ENCODE peak calls at places on chromosomes 12 and 14, in four cellular contexts. K is upper lobe of left lung, P is HCT116, R is body of pancreas. D is an unnamed sample.

GRCh38 chr12:25319233-25319984 is 68.7 kb upstream of the KRAS start:
- ATAC-seq in K (no peak), P (no peak), R (no peak), D (no peak)

GRCh38 chr14:52153939-52154338 is 85.1 kb upstream of the NID2 start:
- ATAC-seq in K (no peak), P (no peak), R (no peak), D (no peak)

GRCh38 chr14:93054006-93054405 is 61.7 kb downstream of the ITPK1 start:
- ATAC-seq in K (no peak), P (no peak), R (no peak), D (no peak)

GRCh38 chr14:105748204-105748578 is 221.8 kb downstream of the TMEM121 start:
- ATAC-seq in K (peak; percentile 78), P (peak; percentile 73), R (peak; percentile 60), D (peak; percentile 58)

GRCh38 chr12:37543966-37544668 is 772.5 kb upstream of the ALG10B start:
- ATAC-seq in K (no peak), P (no peak), R (no peak), D (no peak)

GRCh38 chr12:73817161-73817560 is 720.5 kb upstream of the ATXN7L3B start:
- ATAC-seq in K (no peak), P (no peak), R (no peak), D (no peak)

GRCh38 chr14:74176404-74176788 is 62.9 kb upstream of the VSX2 start:
- ATAC-seq in K (no peak), P (no peak), R (no peak), D (no peak)

GRCh38 chr14:63496837-63497400 is 46.3 kb downstream of the PPP2R5E start:
- ATAC-seq in K (no peak), P (no peak), R (peak; percentile 62), D (no peak)

GRCh38 chr14:92603309-92604257 is 90.0 kb downstream of the RIN3 start:
- ATAC-seq in K (peak; percentile 25), P (peak; percentile 55), R (no peak), D (peak; percentile 76)

GRCh38 chr14:34063042-34063441 is 112.2 kb upstream of the EGLN3 start:
- ATAC-seq in K (no peak), P (no peak), R (no peak), D (no peak)

GRCh38 chr12:113252494-113252893 is 31.2 kb downstream of the TPCN1 start:
- ATAC-seq in K (no peak), P (no peak), R (no peak), D (no peak)

GRCh38 chr14:75518625-75519024 is 3.6 kb upstream of the BATF start:
- ATAC-seq in K (no peak), P (peak; percentile 81), R (no peak), D (no peak)

GRCh38 chr12:57724003-57724935 is 14.3 kb downstream of the AGAP2 start:
- ATAC-seq in K (no peak), P (no peak), R (no peak), D (no peak)

GRCh38 chr12:116361404-116362223 is 84.1 kb upstream of the MED13L start:
- ATAC-seq in K (no peak), P (no peak), R (no peak), D (no peak)

GRCh38 chr12:70722584-70723343 is 85.5 kb upstream of the PTPRB start:
- ATAC-seq in K (no peak), P (no peak), R (no peak), D (no peak)

GRCh38 chr14:98185036-98185435 is 1087.0 kb downstream of the BCL11B start:
- ATAC-seq in K (no peak), P (no peak), R (no peak), D (no peak)

GRCh38 chr14:89853976-89854693 is 100.4 kb downstream of the EFCAB11 start:
- ATAC-seq in K (no peak), P (no peak), R (no peak), D (no peak)

GRCh38 chr14:50107850-50108249 is 8.5 kb downstream of the VCPKMT start:
- ATAC-seq in K (no peak), P (no peak), R (peak; percentile 29), D (no peak)

GRCh38 chr12:58602736-58603135 is 317.6 kb downstream of the LRIG3 start:
- ATAC-seq in K (no peak), P (no peak), R (no peak), D (no peak)

GRCh38 chr14:99576761-99577705 is 27.0 kb downstream of the CCDC85C start:
- ATAC-seq in K (no peak), P (no peak), R (no peak), D (no peak)

GRCh38 chr14:23438130-23438893 is 2.9 kb upstream of the MYH7 start:
- ATAC-seq in K (no peak), P (no peak), R (no peak), D (no peak)

GRCh38 chr12:114291389-114292075 is 114.4 kb downstream of the TBX5 start:
- ATAC-seq in K (no peak), P (no peak), R (no peak), D (no peak)

GRCh38 chr12:3073438-3074255 is 3.5 kb upstream of the TSPAN9 start:
- ATAC-seq in K (peak; percentile 62), P (peak; percentile 61), R (peak; percentile 33), D (peak; percentile 39)

GRCh38 chr12:3078086-3078820 is 1.1 kb downstream of the TSPAN9 start:
- ATAC-seq in K (no peak), P (no peak), R (no peak), D (no peak)

GRCh38 chr12:3077572-3078081 is 448 bp downstream of the TSPAN9 start:
- ATAC-seq in K (peak; percentile 41), P (peak; percentile 42), R (peak; percentile 28), D (peak; percentile 15)

GRCh38 chr12:3075315-3075714 is 1.9 kb upstream of the TSPAN9 start:
- ATAC-seq in K (no peak), P (no peak), R (no peak), D (no peak)

GRCh38 chr12:3076730-3077571 is at the start of gene TSPAN9:
- ATAC-seq in K (peak; percentile 95), P (peak; percentile 84), R (peak; percentile 90), D (peak; percentile 93)
- TF ChIP-seq POLR2A in K (peak; percentile 72), P (no peak), R (peak; percentile 69), D (peak; percentile 57)

GRCh38 chr14:20802341-20803084 is at the start of gene RNASE1:
- ATAC-seq in K (peak; percentile 79), P (no peak), R (peak; percentile 66), D (peak; percentile 52)
- TF ChIP-seq POLR2A in K (peak; percentile 64), P (no peak), R (peak; percentile 41), D (no peak)

DNA sequence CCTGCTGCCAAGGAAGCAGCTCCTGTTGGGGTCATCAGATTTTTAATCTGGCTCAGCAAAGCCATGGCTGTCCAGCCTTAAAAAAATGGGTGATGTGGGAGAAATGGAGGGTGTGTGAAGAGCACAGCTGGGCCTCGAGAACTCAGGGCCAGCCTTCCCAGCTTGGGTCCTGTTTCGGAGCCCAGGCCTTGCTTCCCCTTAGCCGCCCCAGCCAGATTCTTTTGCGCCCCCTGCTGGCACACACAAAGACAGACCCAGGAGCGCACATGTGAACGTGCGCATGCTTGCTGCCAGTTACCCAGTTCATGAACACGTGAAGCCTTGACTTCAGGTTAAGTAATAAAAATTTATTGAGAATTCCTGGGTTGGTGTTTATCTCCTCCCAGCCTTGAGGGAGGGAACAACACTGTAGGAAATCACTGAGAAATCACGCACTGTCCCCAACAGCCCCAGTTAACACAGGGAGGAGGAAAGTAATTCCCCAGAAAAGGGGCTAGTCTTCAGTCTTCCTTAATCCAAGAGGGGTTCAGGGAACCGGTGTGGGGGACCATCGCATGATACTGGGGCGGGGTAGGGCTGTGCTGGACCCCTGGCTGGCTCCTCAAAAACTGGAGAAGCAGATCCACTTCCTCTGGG is 5.3 kb downstream of the PHB2 start:
- ATAC-seq in K (peak; percentile 79), P (peak; percentile 31), R (peak; percentile 57), D (peak; percentile 84)
- TF ChIP-seq POLR2A in K (no peak), P (peak; percentile 56), R (peak; percentile 24), D (no peak)

DNA sequence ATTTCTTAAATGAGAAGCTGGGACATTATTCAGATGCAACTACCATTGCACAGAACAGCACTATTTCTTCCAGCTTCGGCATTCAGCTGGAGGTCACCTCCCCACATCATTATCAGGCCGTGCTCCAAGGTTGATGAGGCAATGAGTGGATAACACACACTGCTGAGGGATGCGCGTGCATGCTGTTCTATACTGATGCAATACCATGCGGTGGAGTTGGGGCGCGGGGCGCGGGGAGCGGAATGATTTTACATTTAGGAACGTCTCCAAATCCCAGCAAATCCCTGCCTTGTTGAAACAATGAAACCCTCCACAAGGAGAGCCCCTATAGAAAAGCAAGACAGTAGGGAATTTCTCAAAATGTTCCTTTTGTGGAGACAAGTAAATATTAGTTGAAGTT is 283.4 kb downstream of the GRIN2B start:
- ATAC-seq in K (no peak), P (no peak), R (no peak), D (no peak)
- TF ChIP-seq POLR2A in K (no peak), P (no peak), R (no peak), D (no peak)

GRCh38 chr12:51083140-51083833 is at the start of gene CSRNP2:
- ATAC-seq in K (peak; percentile 100), P (peak; percentile 100), R (peak; percentile 100), D (peak; percentile 100)
- TF ChIP-seq POLR2A in K (peak; percentile 99), P (peak; percentile 99), R (peak; percentile 99), D (peak; percentile 100)

GRCh38 chr12:109112720-109113465 is 3.5 kb upstream of the ACACB start:
- ATAC-seq in K (no peak), P (no peak), R (no peak), D (no peak)
- TF ChIP-seq POLR2A in K (no peak), P (no peak), R (no peak), D (no peak)

GRCh38 chr12:41636658-41637057 is 448.5 kb downstream of the PDZRN4 start:
- ATAC-seq in K (no peak), P (no peak), R (no peak), D (no peak)
- TF ChIP-seq POLR2A in K (no peak), P (no peak), R (no peak), D (no peak)

GRCh38 chr12:68745904-68746571 is at the start of gene SLC35E3:
- ATAC-seq in K (peak; percentile 100), P (peak; percentile 97), R (peak; percentile 99), D (peak; percentile 99)
- TF ChIP-seq POLR2A in K (peak; percentile 73), P (peak; percentile 65), R (peak; percentile 26), D (peak; percentile 43)